ENCODE peak calls at places on chromosomes 3 and 15, in nine cellular contexts. One of them, this sample, is unnamed.

GRCh38 chr3:189664311-189664710 is 33.1 kb downstream of the TP63 start:
- DNase-seq in adrenal gland: no peak
- DNase-seq in aorta: no peak
- DNase-seq in thyroid gland: no peak
- DNase-seq in fibroblast of lung: peak; percentile 91
- DNase-seq in colonic mucosa: no peak
- DNase-seq in A673: peak; percentile 77
- DNase-seq in cardiac muscle cell: peak; percentile 92
- DNase-seq in small intestine: no peak
- DNase-seq in this sample: no peak

GRCh38 chr15:42826251-42826890 is 89.4 kb upstream of the CDAN1 start:
- DNase-seq in adrenal gland: no peak
- DNase-seq in thyroid gland: no peak
- DNase-seq in colonic mucosa: peak; percentile 19
- DNase-seq in cardiac muscle cell: no peak
- DNase-seq in fibroblast of lung: no peak
- DNase-seq in small intestine: peak; percentile 5
- DNase-seq in A673: no peak
- DNase-seq in aorta: no peak
- DNase-seq in this sample: no peak

GRCh38 chr3:151770941-151771340 is 37.2 kb downstream of the AADACL2 start:
- DNase-seq in thyroid gland: peak; percentile 67
- DNase-seq in A673: no peak
- DNase-seq in adrenal gland: peak; percentile 67
- DNase-seq in colonic mucosa: peak; percentile 53
- DNase-seq in aorta: peak; percentile 80
- DNase-seq in fibroblast of lung: peak; percentile 37
- DNase-seq in small intestine: peak; percentile 46
- DNase-seq in cardiac muscle cell: peak; percentile 89
- DNase-seq in this sample: no peak

GRCh38 chr3:146403792-146404191 is 65.6 kb downstream of the PLSCR2 start:
- DNase-seq in thyroid gland: no peak
- DNase-seq in colonic mucosa: no peak
- DNase-seq in small intestine: no peak
- DNase-seq in adrenal gland: no peak
- DNase-seq in A673: no peak
- DNase-seq in fibroblast of lung: no peak
- DNase-seq in aorta: no peak
- DNase-seq in cardiac muscle cell: no peak
- DNase-seq in this sample: no peak

GRCh38 chr3:149356044-149356592 is 21.3 kb downstream of the TM4SF1 start:
- DNase-seq in A673: no peak
- DNase-seq in thyroid gland: no peak
- DNase-seq in aorta: no peak
- DNase-seq in small intestine: peak; percentile 46
- DNase-seq in cardiac muscle cell: peak; percentile 51
- DNase-seq in colonic mucosa: no peak
- DNase-seq in fibroblast of lung: peak; percentile 56
- DNase-seq in adrenal gland: no peak
- DNase-seq in this sample: no peak

GRCh38 chr3:115321396-115321795 is 174.3 kb upstream of the ZBTB20 start:
- DNase-seq in small intestine: no peak
- DNase-seq in fibroblast of lung: peak; percentile 21
- DNase-seq in colonic mucosa: no peak
- DNase-seq in aorta: no peak
- DNase-seq in adrenal gland: no peak
- DNase-seq in thyroid gland: no peak
- DNase-seq in cardiac muscle cell: peak; percentile 60
- DNase-seq in A673: peak; percentile 97
- DNase-seq in this sample: no peak

GRCh38 chr3:120753831-120754230 is 11.3 kb downstream of the GTF2E1 start:
- DNase-seq in thyroid gland: no peak
- DNase-seq in A673: no peak
- DNase-seq in cardiac muscle cell: no peak
- DNase-seq in small intestine: no peak
- DNase-seq in adrenal gland: no peak
- DNase-seq in fibroblast of lung: no peak
- DNase-seq in colonic mucosa: no peak
- DNase-seq in aorta: no peak
- DNase-seq in this sample: no peak

GRCh38 chr15:63856711-63857458 is 23.1 kb upstream of the HERC1 start:
- DNase-seq in fibroblast of lung: no peak
- DNase-seq in A673: no peak
- DNase-seq in aorta: no peak
- DNase-seq in small intestine: no peak
- DNase-seq in thyroid gland: no peak
- DNase-seq in cardiac muscle cell: peak; percentile 33
- DNase-seq in adrenal gland: no peak
- DNase-seq in colonic mucosa: no peak
- DNase-seq in this sample: no peak

GRCh38 chr3:150216041-150216811 is 191.9 kb upstream of the TSC22D2 start:
- DNase-seq in cardiac muscle cell: peak; percentile 85
- DNase-seq in aorta: peak; percentile 82
- DNase-seq in adrenal gland: no peak
- DNase-seq in thyroid gland: peak; percentile 80
- DNase-seq in colonic mucosa: no peak
- DNase-seq in A673: peak; percentile 94
- DNase-seq in small intestine: no peak
- DNase-seq in fibroblast of lung: peak; percentile 95
- DNase-seq in this sample: no peak

GRCh38 chr15:31362886-31363285 is 36.3 kb downstream of the KLF13 start:
- DNase-seq in colonic mucosa: no peak
- DNase-seq in aorta: no peak
- DNase-seq in fibroblast of lung: no peak
- DNase-seq in cardiac muscle cell: no peak
- DNase-seq in thyroid gland: no peak
- DNase-seq in small intestine: no peak
- DNase-seq in A673: no peak
- DNase-seq in adrenal gland: no peak
- DNase-seq in this sample: no peak

GRCh38 chr15:31362121-31362520 is 35.5 kb downstream of the KLF13 start:
- DNase-seq in colonic mucosa: no peak
- DNase-seq in small intestine: no peak
- DNase-seq in A673: no peak
- DNase-seq in aorta: no peak
- DNase-seq in adrenal gland: no peak
- DNase-seq in fibroblast of lung: no peak
- DNase-seq in thyroid gland: no peak
- DNase-seq in cardiac muscle cell: no peak
- DNase-seq in this sample: no peak

GRCh38 chr15:31360158-31360561 is 33.5 kb downstream of the KLF13 start:
- DNase-seq in A673: no peak
- DNase-seq in small intestine: no peak
- DNase-seq in aorta: no peak
- DNase-seq in colonic mucosa: no peak
- DNase-seq in fibroblast of lung: no peak
- DNase-seq in adrenal gland: no peak
- DNase-seq in cardiac muscle cell: no peak
- DNase-seq in thyroid gland: no peak
- DNase-seq in this sample: no peak

GRCh38 chr15:31360843-31361763 is 34.5 kb downstream of the KLF13 start:
- DNase-seq in A673: no peak
- DNase-seq in adrenal gland: no peak
- DNase-seq in aorta: no peak
- DNase-seq in fibroblast of lung: no peak
- DNase-seq in small intestine: peak; percentile 86
- DNase-seq in colonic mucosa: peak; percentile 77
- DNase-seq in thyroid gland: no peak
- DNase-seq in cardiac muscle cell: no peak
- DNase-seq in this sample: no peak

DNA sequence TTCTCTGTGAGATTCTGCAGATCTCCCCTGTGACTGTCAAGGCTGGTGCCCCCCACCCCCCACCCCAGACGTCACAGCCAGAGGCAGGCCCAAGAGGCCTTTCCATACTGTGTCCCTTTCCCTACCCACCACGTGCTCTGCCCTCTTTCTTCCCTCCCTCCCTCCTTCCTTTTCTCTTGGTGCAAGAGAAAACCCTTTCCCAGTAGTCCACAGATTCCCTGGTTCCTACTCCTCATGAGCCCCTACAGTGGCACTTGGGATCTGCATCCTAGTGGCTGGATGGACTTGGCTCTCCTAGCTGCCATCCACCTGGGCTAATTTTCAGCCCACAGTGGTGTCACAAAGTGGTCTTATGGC is 35.1 kb downstream of the KLF13 start:
- DNase-seq in colonic mucosa: no peak
- DNase-seq in aorta: no peak
- DNase-seq in small intestine: no peak
- DNase-seq in adrenal gland: no peak
- DNase-seq in A673: no peak
- DNase-seq in cardiac muscle cell: peak; percentile 24
- DNase-seq in thyroid gland: no peak
- DNase-seq in fibroblast of lung: peak; percentile 8
- DNase-seq in this sample: no peak
- H3K4me1 ChIP-seq in colonic mucosa: peaks cover 64% of the 10 kb centered on the region
- H3K4me1 ChIP-seq in aorta: no peaks in the 10 kb centered on the region
- H3K4me1 ChIP-seq in small intestine: peaks cover 22% of the 10 kb centered on the region
- H3K4me1 ChIP-seq in adrenal gland: peaks cover 70% of the 10 kb centered on the region
- H3K4me1 ChIP-seq in A673: peaks cover 31% of the 10 kb centered on the region
- H3K4me1 ChIP-seq in cardiac muscle cell: peaks cover 87% of the 10 kb centered on the region
- H3K4me1 ChIP-seq in thyroid gland: peaks cover 95% of the 10 kb centered on the region
- H3K4me1 ChIP-seq in fibroblast of lung: no peaks in the 10 kb centered on the region
- H3K4me1 ChIP-seq in this sample: no peaks in the 10 kb centered on the region

GRCh38 chr3:46131884-46132478 is 76.1 kb downstream of the CCR1 start:
- DNase-seq in small intestine: no peak
- DNase-seq in adrenal gland: no peak
- DNase-seq in fibroblast of lung: no peak
- DNase-seq in colonic mucosa: no peak
- DNase-seq in A673: no peak
- DNase-seq in aorta: no peak
- DNase-seq in cardiac muscle cell: no peak
- DNase-seq in thyroid gland: no peak
- DNase-seq in this sample: no peak
- H3K27ac ChIP-seq in small intestine: no peak overlapping the region
- H3K27ac ChIP-seq in adrenal gland: no peak overlapping the region
- H3K27ac ChIP-seq in fibroblast of lung: no peak overlapping the region
- H3K27ac ChIP-seq in colonic mucosa: no peak overlapping the region
- H3K27ac ChIP-seq in A673: no peak overlapping the region
- H3K27ac ChIP-seq in aorta: no peak overlapping the region
- H3K27ac ChIP-seq in cardiac muscle cell: no peak overlapping the region
- H3K27ac ChIP-seq in thyroid gland: no peak overlapping the region
- H3K27ac ChIP-seq in this sample: no peak overlapping the region

DNA sequence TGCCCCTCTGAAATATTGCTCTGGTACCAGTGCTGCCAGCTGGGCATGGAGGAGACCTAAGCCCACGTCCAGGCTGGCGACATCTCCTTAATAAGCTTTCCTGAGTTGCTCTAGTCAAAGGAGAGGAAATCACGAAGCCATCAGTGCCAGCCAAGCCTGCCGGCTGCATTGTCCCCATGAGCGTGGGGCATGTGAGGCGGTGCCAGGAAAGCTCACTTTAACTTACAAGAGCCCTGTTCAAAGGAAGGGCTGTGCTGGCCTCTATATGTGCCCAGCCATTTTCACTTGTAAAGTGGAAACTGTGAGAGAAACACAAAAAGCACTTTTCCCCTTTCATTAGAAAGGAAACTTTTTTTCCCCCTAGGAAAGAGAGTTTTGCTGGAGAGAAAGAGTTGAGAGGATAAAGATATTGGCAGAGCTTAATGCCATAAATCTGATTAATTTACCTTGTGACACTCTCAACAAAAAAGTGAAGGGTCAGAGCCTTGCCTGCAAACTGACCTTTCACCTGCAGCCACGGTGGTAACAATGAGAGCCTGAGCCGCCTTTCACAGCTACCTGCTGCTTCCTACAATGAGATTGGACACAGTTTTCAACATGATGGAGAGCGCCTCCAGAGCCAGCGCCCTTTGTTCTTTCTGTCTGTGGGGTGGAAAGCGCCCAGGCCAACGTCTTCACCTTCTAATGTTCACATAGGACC is 233.2 kb upstream of the HES1 start:
- DNase-seq in thyroid gland: peak; percentile 79
- DNase-seq in aorta: no peak
- DNase-seq in colonic mucosa: no peak
- DNase-seq in fibroblast of lung: no peak
- DNase-seq in small intestine: peak; percentile 25
- DNase-seq in A673: no peak
- DNase-seq in adrenal gland: no peak
- DNase-seq in cardiac muscle cell: no peak
- DNase-seq in this sample: no peak
- H3K27me3 ChIP-seq in thyroid gland: no peaks in the 10 kb centered on the region
- H3K27me3 ChIP-seq in aorta: no peaks in the 10 kb centered on the region
- H3K27me3 ChIP-seq in colonic mucosa: no peaks in the 10 kb centered on the region
- H3K27me3 ChIP-seq in fibroblast of lung: peaks cover 4% of the 10 kb centered on the region
- H3K27me3 ChIP-seq in small intestine: no peaks in the 10 kb centered on the region
- H3K27me3 ChIP-seq in A673: no peaks in the 10 kb centered on the region
- H3K27me3 ChIP-seq in adrenal gland: no peaks in the 10 kb centered on the region
- H3K27me3 ChIP-seq in cardiac muscle cell: no peaks in the 10 kb centered on the region
- H3K27me3 ChIP-seq in this sample: no peaks in the 10 kb centered on the region

GRCh38 chr3:139653582-139653981 is 24.2 kb downstream of the NMNAT3 start:
- DNase-seq in adrenal gland: peak; percentile 52
- DNase-seq in aorta: no peak
- DNase-seq in thyroid gland: no peak
- DNase-seq in fibroblast of lung: no peak
- DNase-seq in A673: no peak
- DNase-seq in cardiac muscle cell: no peak
- DNase-seq in colonic mucosa: peak; percentile 30
- DNase-seq in small intestine: peak; percentile 66
- DNase-seq in this sample: no peak
- H3K4me1 ChIP-seq in adrenal gland: peaks cover 6% of the 10 kb centered on the region
- H3K4me1 ChIP-seq in aorta: no peaks in the 10 kb centered on the region
- H3K4me1 ChIP-seq in thyroid gland: peaks cover 14% of the 10 kb centered on the region
- H3K4me1 ChIP-seq in fibroblast of lung: no peaks in the 10 kb centered on the region
- H3K4me1 ChIP-seq in A673: no peaks in the 10 kb centered on the region
- H3K4me1 ChIP-seq in cardiac muscle cell: no peaks in the 10 kb centered on the region
- H3K4me1 ChIP-seq in colonic mucosa: no peaks in the 10 kb centered on the region
- H3K4me1 ChIP-seq in small intestine: peaks cover 4% of the 10 kb centered on the region
- H3K4me1 ChIP-seq in this sample: peaks cover 5% of the 10 kb centered on the region

DNA sequence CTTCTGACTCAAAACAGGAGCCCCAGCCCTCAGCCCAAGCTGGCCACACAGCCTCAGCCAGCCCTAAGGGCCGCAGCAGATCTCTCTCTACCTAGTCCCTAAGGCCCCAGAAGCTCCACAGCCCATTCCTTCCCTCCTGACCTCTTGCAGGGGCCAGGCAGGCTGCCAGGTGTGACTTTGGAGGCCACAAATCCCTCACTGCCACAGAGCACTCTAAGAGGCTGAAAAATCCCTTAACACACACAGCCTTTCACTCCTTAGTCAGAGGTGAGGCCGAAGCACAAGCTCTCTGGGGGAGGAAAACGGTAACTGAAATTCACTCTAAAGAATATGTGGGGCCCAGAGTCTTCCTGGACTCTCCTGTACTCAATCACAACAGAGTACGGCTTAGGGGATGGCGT is 23.3 kb downstream of the LRRC2 start:
- DNase-seq in cardiac muscle cell: no peak
- DNase-seq in thyroid gland: peak; percentile 41
- DNase-seq in fibroblast of lung: no peak
- DNase-seq in adrenal gland: no peak
- DNase-seq in A673: no peak
- DNase-seq in colonic mucosa: no peak
- DNase-seq in aorta: no peak
- DNase-seq in small intestine: no peak
- DNase-seq in this sample: no peak
- H3K27ac ChIP-seq in cardiac muscle cell: no peak overlapping the region
- H3K27ac ChIP-seq in thyroid gland: peak overlapping the region; percentile 78
- H3K27ac ChIP-seq in fibroblast of lung: no peak overlapping the region
- H3K27ac ChIP-seq in adrenal gland: no peak overlapping the region
- H3K27ac ChIP-seq in A673: no peak overlapping the region
- H3K27ac ChIP-seq in colonic mucosa: no peak overlapping the region
- H3K27ac ChIP-seq in aorta: no peak overlapping the region
- H3K27ac ChIP-seq in small intestine: no peak overlapping the region
- H3K27ac ChIP-seq in this sample: no peak overlapping the region

This sample was measured in breast epithelium.